ENCODE peak calls at places on chromosome X, in four cellular contexts. One of them, this sample, is unnamed.

GRCh38 chrX:12985336-12985735 is 10.4 kb downstream of the TMSB4X start:
- ATAC-seq in left ventricle myocardium superior: no peak
- ATAC-seq in stimulated activated naive B cell treated with anti-CD40 and anti-IgM and Interleukin-4, amounts not matched to agents 10 μg/mL and 1 μg/mL and 100 μg/mL, for 72 hours: peak
- ATAC-seq in stimulated activated naive CD8-positive, alpha-beta T cell treated with anti-CD3 and anti-CD28 coated beads, Interleukin-15, amount 100 ng/mL, for 72 hours: peak
- ATAC-seq in this sample: no peak

GRCh38 chrX:51215266-51215665 is 117.4 kb upstream of the NUDT10 start:
- ATAC-seq in left ventricle myocardium superior: no peak
- ATAC-seq in stimulated activated naive B cell treated with anti-CD40 and anti-IgM and Interleukin-4, amounts not matched to agents 10 μg/mL and 1 μg/mL and 100 μg/mL, for 72 hours: no peak
- ATAC-seq in stimulated activated naive CD8-positive, alpha-beta T cell treated with anti-CD3 and anti-CD28 coated beads, Interleukin-15, amount 100 ng/mL, for 72 hours: no peak
- ATAC-seq in this sample: no peak

GRCh38 chrX:54358424-54359211 is 772 bp upstream of the WNK3 start:
- ATAC-seq in stimulated activated naive CD8-positive, alpha-beta T cell treated with anti-CD3 and anti-CD28 coated beads, Interleukin-15, amount 100 ng/mL, for 72 hours: peak
- ATAC-seq in left ventricle myocardium superior: peak
- ATAC-seq in stimulated activated naive B cell treated with anti-CD40 and anti-IgM and Interleukin-4, amounts not matched to agents 10 μg/mL and 1 μg/mL and 100 μg/mL, for 72 hours: peak
- ATAC-seq in this sample: peak

GRCh38 chrX:28756647-28757046 is 169.4 kb downstream of the IL1RAPL1 start:
- ATAC-seq in stimulated activated naive CD8-positive, alpha-beta T cell treated with anti-CD3 and anti-CD28 coated beads, Interleukin-15, amount 100 ng/mL, for 72 hours: no peak
- ATAC-seq in left ventricle myocardium superior: peak
- ATAC-seq in stimulated activated naive B cell treated with anti-CD40 and anti-IgM and Interleukin-4, amounts not matched to agents 10 μg/mL and 1 μg/mL and 100 μg/mL, for 72 hours: no peak
- ATAC-seq in this sample: no peak

GRCh38 chrX:33434256-33435092 is 223.1 kb upstream of the DMD start:
- ATAC-seq in left ventricle myocardium superior: peak
- ATAC-seq in stimulated activated naive CD8-positive, alpha-beta T cell treated with anti-CD3 and anti-CD28 coated beads, Interleukin-15, amount 100 ng/mL, for 72 hours: no peak
- ATAC-seq in stimulated activated naive B cell treated with anti-CD40 and anti-IgM and Interleukin-4, amounts not matched to agents 10 μg/mL and 1 μg/mL and 100 μg/mL, for 72 hours: peak
- ATAC-seq in this sample: no peak

GRCh38 chrX:71100581-71101505 is 5.2 kb downstream of the FOXO4 start:
- ATAC-seq in left ventricle myocardium superior: no peak
- ATAC-seq in stimulated activated naive CD8-positive, alpha-beta T cell treated with anti-CD3 and anti-CD28 coated beads, Interleukin-15, amount 100 ng/mL, for 72 hours: peak
- ATAC-seq in stimulated activated naive B cell treated with anti-CD40 and anti-IgM and Interleukin-4, amounts not matched to agents 10 μg/mL and 1 μg/mL and 100 μg/mL, for 72 hours: no peak
- ATAC-seq in this sample: no peak

GRCh38 chrX:150664290-150664689 is 28.9 kb upstream of the MTMR1 start:
- ATAC-seq in stimulated activated naive B cell treated with anti-CD40 and anti-IgM and Interleukin-4, amounts not matched to agents 10 μg/mL and 1 μg/mL and 100 μg/mL, for 72 hours: no peak
- ATAC-seq in stimulated activated naive CD8-positive, alpha-beta T cell treated with anti-CD3 and anti-CD28 coated beads, Interleukin-15, amount 100 ng/mL, for 72 hours: no peak
- ATAC-seq in left ventricle myocardium superior: peak
- ATAC-seq in this sample: no peak

GRCh38 chrX:118727686-118728339 is 407 bp downstream of the IL13RA1 start:
- ATAC-seq in left ventricle myocardium superior: peak
- ATAC-seq in stimulated activated naive B cell treated with anti-CD40 and anti-IgM and Interleukin-4, amounts not matched to agents 10 μg/mL and 1 μg/mL and 100 μg/mL, for 72 hours: peak
- ATAC-seq in stimulated activated naive CD8-positive, alpha-beta T cell treated with anti-CD3 and anti-CD28 coated beads, Interleukin-15, amount 100 ng/mL, for 72 hours: peak
- ATAC-seq in this sample: peak

GRCh38 chrX:56572975-56573374 is 9.5 kb downstream of the UBQLN2 start:
- ATAC-seq in stimulated activated naive B cell treated with anti-CD40 and anti-IgM and Interleukin-4, amounts not matched to agents 10 μg/mL and 1 μg/mL and 100 μg/mL, for 72 hours: no peak
- ATAC-seq in left ventricle myocardium superior: no peak
- ATAC-seq in stimulated activated naive CD8-positive, alpha-beta T cell treated with anti-CD3 and anti-CD28 coated beads, Interleukin-15, amount 100 ng/mL, for 72 hours: peak
- ATAC-seq in this sample: no peak

GRCh38 chrX:17719651-17720050 is 17.6 kb upstream of the SCML1 start:
- ATAC-seq in left ventricle myocardium superior: no peak
- ATAC-seq in stimulated activated naive CD8-positive, alpha-beta T cell treated with anti-CD3 and anti-CD28 coated beads, Interleukin-15, amount 100 ng/mL, for 72 hours: no peak
- ATAC-seq in stimulated activated naive B cell treated with anti-CD40 and anti-IgM and Interleukin-4, amounts not matched to agents 10 μg/mL and 1 μg/mL and 100 μg/mL, for 72 hours: no peak
- ATAC-seq in this sample: no peak

GRCh38 chrX:103405009-103405333 is 28.6 kb downstream of the BEX3 start:
- ATAC-seq in stimulated activated naive CD8-positive, alpha-beta T cell treated with anti-CD3 and anti-CD28 coated beads, Interleukin-15, amount 100 ng/mL, for 72 hours: peak
- ATAC-seq in stimulated activated naive B cell treated with anti-CD40 and anti-IgM and Interleukin-4, amounts not matched to agents 10 μg/mL and 1 μg/mL and 100 μg/mL, for 72 hours: no peak
- ATAC-seq in left ventricle myocardium superior: no peak
- ATAC-seq in this sample: no peak